ENCODE peak calls at places on chromosomes 13 and 19, in ten cellular contexts. D is SJCRH30; Q is uterus; J is thoracic aorta; P is breast epithelium; Z is stomach; F is psoas muscle; O is heart right ventricle; R is CD8-positive, alpha-beta memory T cell; W is mesenchymal stem cell. U is an unnamed sample. For H3K4me1, the result is how much of the 10 kb centered on the place peaks cover.

GRCh38 chr19:42098781-42099180 is 22.8 kb downstream of the ZNF574 start:
- DNase-seq in D (no peak), Q (no peak), J (no peak), P (peak), Z (no peak), F (no peak), O (no peak), R (no peak), W (no peak), U (no peak)

GRCh38 chr13:101654916-101655315 is 202.4 kb downstream of the ITGBL1 start:
- DNase-seq in D (no peak), Q (no peak), J (no peak), P (no peak), Z (no peak), F (no peak), O (no peak), R (no peak), W (no peak), U (no peak)

GRCh38 chr13:37412271-37412683 is 186.3 kb downstream of the POSTN start:
- DNase-seq in D (no peak), Q (no peak), J (no peak), P (no peak), Z (no peak), F (no peak), O (no peak), R (no peak), W (no peak), U (no peak)

GRCh38 chr19:57583521-57584416 is at the start of gene ZIK1:
- DNase-seq in D (peak), Q (peak), J (peak), P (peak), Z (peak), F (peak), O (peak), R (peak), W (peak), U (peak)

GRCh38 chr19:16175954-16176353 is 2.6 kb upstream of the CIB3 start:
- DNase-seq in D (no peak), Q (no peak), J (no peak), P (no peak), Z (no peak), F (no peak), O (no peak), R (no peak), W (no peak), U (no peak)

GRCh38 chr19:961866-962620 is 22.1 kb upstream of the WDR18 start:
- DNase-seq in D (peak), Q (no peak), J (no peak), P (no peak), Z (no peak), F (no peak), O (no peak), R (no peak), W (peak), U (no peak)

GRCh38 chr13:93963266-93964131 is 516.0 kb downstream of the DCT start:
- DNase-seq in D (no peak), Q (no peak), J (no peak), P (no peak), Z (no peak), F (no peak), O (no peak), R (no peak), W (peak), U (no peak)

GRCh38 chr19:50514346-50515167 is 844 bp upstream of the ASPDH start:
- DNase-seq in D (no peak), Q (no peak), J (no peak), P (no peak), Z (no peak), F (no peak), O (no peak), R (no peak), W (no peak), U (no peak)

GRCh38 chr13:32031025-32031814 is at the start of gene FRY:
- DNase-seq in D (peak), Q (peak), J (peak), P (peak), Z (peak), F (peak), O (peak), R (peak), W (peak), U (peak)

GRCh38 chr19:10521461-10522216 is 4.4 kb upstream of the S1PR5 start:
- DNase-seq in D (no peak), Q (no peak), J (no peak), P (no peak), Z (no peak), F (no peak), O (no peak), R (no peak), W (no peak), U (no peak)

GRCh38 chr13:89784161-89784809 is 1563.2 kb upstream of the MIR17HG start:
- DNase-seq in D (no peak), Q (no peak), J (no peak), P (no peak), Z (no peak), F (no peak), O (no peak), R (no peak), W (no peak), U (no peak)

GRCh38 chr13:102231486-102231885 is 170.4 kb downstream of the FGF14 start:
- DNase-seq in D (no peak), Q (no peak), J (no peak), P (no peak), Z (no peak), F (no peak), O (no peak), R (no peak), W (no peak), U (no peak)

GRCh38 chr19:18420931-18421330 is 1.7 kb downstream of the SSBP4 start:
- DNase-seq in D (peak), Q (peak), J (no peak), P (no peak), Z (no peak), F (no peak), O (no peak), R (no peak), W (no peak), U (no peak)

GRCh38 chr13:89695343-89696257 is 1651.9 kb upstream of the MIR17HG start:
- DNase-seq in D (peak), Q (no peak), J (no peak), P (no peak), Z (peak), F (no peak), O (no peak), R (no peak), W (peak), U (peak)

GRCh38 chr13:91381371-91381770 is 17.1 kb upstream of the GPC5 start:
- DNase-seq in D (no peak), Q (no peak), J (no peak), P (no peak), Z (no peak), F (no peak), O (no peak), R (no peak), W (peak), U (no peak)

GRCh38 chr19:7287716-7288115 is 6.5 kb downstream of the INSR start:
- DNase-seq in D (peak), Q (no peak), J (no peak), P (no peak), Z (no peak), F (no peak), O (no peak), R (no peak), W (peak), U (no peak)

GRCh38 chr19:33906578-33907335 is 110.1 kb downstream of the KCTD15 start:
- DNase-seq in D (no peak), Q (no peak), J (no peak), P (peak), Z (no peak), F (peak), O (peak), R (no peak), W (peak), U (no peak)

GRCh38 chr19:55285225-55285890 is 1.6 kb downstream of the BRSK1 start:
- DNase-seq in D (no peak), Q (no peak), J (no peak), P (no peak), Z (no peak), F (no peak), O (no peak), R (no peak), W (no peak), U (no peak)

GRCh38 chr13:30346789-30347167 is 39.4 kb upstream of the KATNAL1 start:
- DNase-seq in D (no peak), Q (no peak), J (no peak), P (no peak), Z (no peak), F (no peak), O (no peak), R (no peak), W (no peak), U (no peak)

GRCh38 chr13:114082849-114083645 is 49.4 kb downstream of the RASA3 start:
- DNase-seq in D (no peak), Q (peak), J (no peak), P (no peak), Z (no peak), F (no peak), O (no peak), R (no peak), W (no peak), U (no peak)

GRCh38 chr19:38635483-38636399 is 11.7 kb upstream of the ACTN4 start:
- DNase-seq in D (no peak), Q (no peak), J (no peak), P (no peak), Z (no peak), F (no peak), O (no peak), R (no peak), W (no peak), U (no peak)

GRCh38 chr13:80251403-80251802 is 89.5 kb downstream of the SPRY2 start:
- DNase-seq in D (peak), Q (no peak), J (no peak), P (no peak), Z (no peak), F (no peak), O (no peak), R (no peak), W (peak), U (no peak)

GRCh38 chr19:16070366-16070990 is 5.8 kb upstream of the TPM4 start:
- DNase-seq in D (no peak), Q (peak), J (peak), P (peak), Z (peak), F (peak), O (peak), R (peak), W (no peak), U (no peak)

GRCh38 chr19:38233740-38234251 is 9.8 kb upstream of the DPF1 start:
- DNase-seq in D (peak), Q (peak), J (no peak), P (peak), Z (peak), F (peak), O (peak), R (peak), W (peak), U (no peak)

GRCh38 chr13:37868691-37869505 is 674 bp downstream of the TRPC4 start:
- DNase-seq in D (no peak), Q (no peak), J (no peak), P (no peak), Z (no peak), F (no peak), O (no peak), R (no peak), W (peak), U (peak)

GRCh38 chr19:10389863-10390262 is 9.5 kb upstream of the TYK2 start:
- DNase-seq in D (no peak), Q (no peak), J (no peak), P (no peak), Z (no peak), F (no peak), O (no peak), R (no peak), W (no peak), U (no peak)

GRCh38 chr19:47230122-47230920 is 678 bp downstream of the BBC3 start:
- DNase-seq in D (peak), Q (peak), J (no peak), P (peak), Z (peak), F (peak), O (peak), R (peak), W (peak), U (no peak)

GRCh38 chr19:7701654-7702457 is at the start of gene FCER2:
- DNase-seq in D (no peak), Q (no peak), J (no peak), P (no peak), Z (no peak), F (no peak), O (no peak), R (no peak), W (no peak), U (no peak)

GRCh38 chr13:73449258-73449657 is 390.5 kb downstream of the KLF5 start:
- DNase-seq in D (no peak), Q (no peak), J (no peak), P (no peak), Z (no peak), F (no peak), O (no peak), R (no peak), W (no peak), U (no peak)

GRCh38 chr19:1183543-1184172 is 9.6 kb upstream of the SBNO2 start:
- DNase-seq in D (no peak), Q (no peak), J (no peak), P (peak), Z (peak), F (no peak), O (no peak), R (no peak), W (peak), U (no peak)

GRCh38 chr13:89584058-89584457 is 1763.4 kb upstream of the MIR17HG start:
- DNase-seq in D (no peak), Q (no peak), J (no peak), P (no peak), Z (no peak), F (no peak), O (no peak), R (no peak), W (peak), U (no peak)

GRCh38 chr19:43634877-43635560 is 4.6 kb downstream of the CADM4 start:
- DNase-seq in D (peak), Q (no peak), J (no peak), P (peak), Z (no peak), F (no peak), O (no peak), R (no peak), W (no peak), U (no peak)

GRCh38 chr19:4722671-4723464 is 774 bp downstream of the DPP9 start:
- DNase-seq in D (peak), Q (peak), J (no peak), P (no peak), Z (peak), F (no peak), O (no peak), R (no peak), W (peak), U (no peak)

GRCh38 chr13:32187651-32188050 is 127.5 kb downstream of the ZAR1L start:
- DNase-seq in D (no peak), Q (no peak), J (no peak), P (no peak), Z (no peak), F (no peak), O (no peak), R (no peak), W (no peak), U (no peak)

GRCh38 chr13:111278711-111279110 is 41.7 kb upstream of the TEX29 start:
- DNase-seq in D (no peak), Q (no peak), J (no peak), P (no peak), Z (no peak), F (no peak), O (no peak), R (no peak), W (no peak), U (no peak)

GRCh38 chr13:111279253-111279652 is 41.2 kb upstream of the TEX29 start:
- DNase-seq in D (no peak), Q (no peak), J (no peak), P (no peak), Z (no peak), F (no peak), O (no peak), R (no peak), W (no peak), U (no peak)

GRCh38 chr13:111281751-111282311 is 38.6 kb upstream of the TEX29 start:
- DNase-seq in D (no peak), Q (no peak), J (no peak), P (no peak), Z (no peak), F (no peak), O (no peak), R (no peak), W (peak), U (no peak)

GRCh38 chr13:111280666-111281577 is 39.5 kb upstream of the TEX29 start:
- DNase-seq in D (no peak), Q (no peak), J (no peak), P (no peak), Z (no peak), F (no peak), O (no peak), R (no peak), W (peak), U (no peak)

GRCh38 chr13:111280226-111280625 is 40.2 kb upstream of the TEX29 start:
- DNase-seq in D (no peak), Q (no peak), J (no peak), P (no peak), Z (no peak), F (no peak), O (no peak), R (no peak), W (no peak), U (no peak)
- H3K4me1 ChIP-seq in D (under half), Q (under half), J (under half), P (under half), Z (under half), F (half or more), O (under half), R (under half), W (under half), U (under half)

GRCh38 chr19:3387645-3388589 is 21.5 kb downstream of the NFIC start:
- DNase-seq in D (no peak), Q (peak), J (no peak), P (peak), Z (peak), F (peak), O (peak), R (no peak), W (no peak), U (no peak)

GRCh38 chr19:3389446-3389778 is 23.0 kb downstream of the NFIC start:
- DNase-seq in D (no peak), Q (no peak), J (no peak), P (no peak), Z (no peak), F (no peak), O (no peak), R (no peak), W (no peak), U (no peak)

GRCh38 chr19:3389876-3390361 is 23.5 kb downstream of the NFIC start:
- DNase-seq in D (no peak), Q (no peak), J (no peak), P (peak), Z (peak), F (peak), O (no peak), R (no peak), W (peak), U (no peak)

GRCh38 chr19:3383121-3383722 is 16.8 kb downstream of the NFIC start:
- DNase-seq in D (no peak), Q (peak), J (no peak), P (no peak), Z (no peak), F (peak), O (no peak), R (no peak), W (no peak), U (no peak)

GRCh38 chr19:3386447-3387234 is 20.3 kb downstream of the NFIC start:
- DNase-seq in D (no peak), Q (no peak), J (no peak), P (no peak), Z (no peak), F (no peak), O (peak), R (no peak), W (no peak), U (no peak)
- H3K27ac ChIP-seq in D (no peak), Q (peak), J (peak), P (peak), Z (peak), F (peak), O (peak), R (no peak), W (no peak), U (no peak)

DNA sequence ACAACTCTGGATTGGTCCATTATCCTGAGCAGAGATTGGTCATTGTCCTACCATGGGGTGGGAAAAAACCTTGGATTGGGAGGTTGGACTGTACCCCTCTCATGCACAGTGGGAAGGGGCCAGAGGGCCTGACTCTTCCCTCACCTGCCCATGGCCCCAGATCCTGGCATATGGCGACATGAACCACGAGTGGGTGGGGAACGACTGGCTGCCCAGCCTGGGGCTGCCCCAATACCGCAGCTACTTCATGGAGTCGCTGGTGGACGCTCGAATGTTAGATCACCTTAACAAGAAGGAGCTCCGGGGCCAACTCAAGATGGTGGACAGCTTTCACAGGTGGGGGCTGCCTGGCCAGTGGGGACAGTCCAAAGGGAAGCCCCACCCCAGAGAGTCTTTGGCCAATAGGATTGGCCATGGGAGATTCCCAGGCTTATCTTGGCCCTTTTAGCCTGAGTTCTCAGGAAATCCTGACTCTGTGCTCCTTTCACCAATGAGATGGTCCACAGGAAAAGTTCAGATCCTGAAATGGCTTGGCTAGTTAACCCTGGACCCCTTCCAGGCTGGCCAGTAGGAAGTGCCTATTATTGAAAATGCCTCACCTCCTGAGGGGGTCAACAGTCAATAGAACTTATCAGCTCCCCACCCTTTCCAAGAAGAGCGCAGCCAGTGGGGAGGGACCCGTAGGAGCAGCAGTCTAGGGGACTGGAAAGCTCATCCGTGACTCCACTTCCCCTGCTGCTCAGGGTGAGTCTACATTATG is 7.1 kb downstream of the HRC start:
- DNase-seq in D (no peak), Q (peak), J (no peak), P (no peak), Z (no peak), F (no peak), O (no peak), R (no peak), W (no peak), U (no peak)
- H3K4me3 ChIP-seq in D (no peak), Q (peak), J (peak), P (peak), Z (peak), F (peak), O (peak), R (peak), W (no peak), U (peak)

GRCh38 chr19:44738603-44739585 is 9.6 kb upstream of the BCL3 start:
- DNase-seq in D (no peak), Q (no peak), J (no peak), P (no peak), Z (peak), F (no peak), O (no peak), R (no peak), W (peak), U (no peak)

GRCh38 chr19:44737238-44738160 is 11.0 kb upstream of the BCL3 start:
- DNase-seq in D (no peak), Q (no peak), J (no peak), P (no peak), Z (no peak), F (peak), O (no peak), R (no peak), W (no peak), U (no peak)

GRCh38 chr19:44740351-44740824 is 8.1 kb upstream of the BCL3 start:
- DNase-seq in D (no peak), Q (no peak), J (no peak), P (no peak), Z (no peak), F (no peak), O (no peak), R (no peak), W (peak), U (no peak)

GRCh38 chr19:44735011-44735410 is 13.5 kb upstream of the BCL3 start:
- DNase-seq in D (no peak), Q (no peak), J (no peak), P (no peak), Z (no peak), F (no peak), O (no peak), R (no peak), W (peak), U (no peak)

DNA sequence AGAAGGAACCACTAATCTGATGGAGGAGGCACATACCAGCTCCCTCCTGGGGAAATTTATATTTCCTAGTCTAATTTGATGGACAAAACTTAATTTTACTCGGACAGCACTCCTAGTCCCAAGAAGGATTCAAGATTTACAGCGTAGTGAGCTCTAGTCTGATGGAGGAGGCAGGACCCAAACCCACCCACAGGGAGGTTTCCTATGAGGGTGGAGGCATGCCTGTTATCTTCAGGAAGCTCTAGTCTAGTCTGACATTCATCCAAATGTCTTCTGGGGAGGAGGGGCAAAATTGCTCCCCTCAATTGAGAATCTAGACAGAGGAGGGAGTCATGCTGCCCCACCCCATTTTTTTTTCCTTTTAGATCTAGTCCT is 10.4 kb upstream of the BCL3 start:
- DNase-seq in D (no peak), Q (no peak), J (no peak), P (no peak), Z (no peak), F (no peak), O (no peak), R (no peak), W (no peak), U (no peak)
- H3K4me1 ChIP-seq in D (under half), Q (under half), J (under half), P (under half), Z (under half), F (under half), O (half or more), R (under half), W (under half), U (under half)

DNA sequence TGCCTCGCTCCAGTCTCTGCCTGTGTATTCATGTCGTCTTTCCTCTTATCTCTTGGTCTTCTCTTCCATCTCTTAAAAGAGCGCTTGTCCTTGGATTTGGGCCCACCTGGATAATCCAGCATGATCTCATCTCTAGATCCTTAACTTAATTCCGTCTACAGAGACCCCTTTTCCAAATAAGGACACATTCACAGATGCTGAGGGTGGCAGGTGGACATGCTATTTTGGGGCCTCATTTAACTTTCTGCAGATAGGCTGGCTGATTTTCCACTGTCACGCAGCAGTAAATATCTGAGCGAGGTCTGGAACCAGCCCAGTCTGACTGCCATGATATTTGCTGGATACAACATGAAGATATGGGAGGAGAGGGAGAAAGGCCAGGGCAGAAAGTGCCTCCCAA is 41.5 kb upstream of the TSHZ3 start:
- DNase-seq in D (no peak), Q (no peak), J (no peak), P (no peak), Z (no peak), F (no peak), O (no peak), R (no peak), W (no peak), U (no peak)
- H3K27ac ChIP-seq in D (no peak), Q (no peak), J (no peak), P (no peak), Z (no peak), F (no peak), O (no peak), R (no peak), W (no peak), U (no peak)